ENCODE peak calls at places on chromosomes 6 and 20, in five cellular contexts. W is epithelial cell of esophagus; K is IMR-90; L is CD8-positive, alpha-beta T cell; D is effector memory CD4-positive, alpha-beta T cell. F is an unnamed sample.

GRCh38 chr6:151075005-151075404 is 164.8 kb upstream of the AKAP12 start:
- DNase-seq in W (no peak), L (no peak), K (no peak), D (no peak), F (no peak)

GRCh38 chr6:20696676-20697075 is 162.4 kb downstream of the CDKAL1 start:
- DNase-seq in W (peak), L (no peak), K (peak), D (no peak), F (no peak)

GRCh38 chr6:139164001-139164400 is 29.1 kb downstream of the HECA start:
- DNase-seq in K (no peak), L (no peak), W (no peak), D (no peak), F (no peak)

GRCh38 chr6:129620234-129620610 is 89.8 kb downstream of the ARHGAP18 start:
- DNase-seq in W (no peak), L (no peak), D (no peak), K (no peak), F (no peak)

GRCh38 chr6:159038914-159039884 is 5.6 kb downstream of the TAGAP start:
- DNase-seq in L (no peak), K (peak), W (peak), D (no peak), F (peak)

GRCh38 chr20:7113577-7114466 is 346.3 kb downstream of the BMP2 start:
- DNase-seq in K (peak), D (no peak), W (peak), L (no peak), F (no peak)

GRCh38 chr6:127514396-127515227 is 4.5 kb downstream of the MTCL3 start:
- DNase-seq in K (peak), D (peak), L (no peak), W (peak), F (peak)

GRCh38 chr20:20759132-20759531 is 46.7 kb upstream of the RALGAPA2 start:
- DNase-seq in W (no peak), K (no peak), D (no peak), L (no peak), F (no peak)

GRCh38 chr20:45306431-45306982 is at the start of gene RBPJL:
- DNase-seq in W (no peak), K (no peak), L (peak), D (peak), F (peak)

GRCh38 chr6:113860165-113860955 is 3.2 kb downstream of the MARCKS start:
- DNase-seq in D (no peak), L (no peak), K (peak), W (peak), F (no peak)

GRCh38 chr6:75207211-75207984 is 1.5 kb upstream of the COL12A1 start:
- DNase-seq in L (no peak), D (no peak), K (peak), W (no peak), F (no peak)

GRCh38 chr6:170148709-170149470 is 142.0 kb downstream of the DLL1 start:
- DNase-seq in W (no peak), D (no peak), L (no peak), K (no peak), F (no peak)

GRCh38 chr6:170149681-170150589 is 140.9 kb downstream of the DLL1 start:
- DNase-seq in W (no peak), D (no peak), K (no peak), L (no peak), F (no peak)

GRCh38 chr6:170147056-170147787 is 143.7 kb downstream of the DLL1 start:
- DNase-seq in W (no peak), K (no peak), D (no peak), L (no peak), F (no peak)

GRCh38 chr6:170146640-170147039 is 144.2 kb downstream of the DLL1 start:
- DNase-seq in W (no peak), K (no peak), D (no peak), L (no peak), F (no peak)

DNA sequence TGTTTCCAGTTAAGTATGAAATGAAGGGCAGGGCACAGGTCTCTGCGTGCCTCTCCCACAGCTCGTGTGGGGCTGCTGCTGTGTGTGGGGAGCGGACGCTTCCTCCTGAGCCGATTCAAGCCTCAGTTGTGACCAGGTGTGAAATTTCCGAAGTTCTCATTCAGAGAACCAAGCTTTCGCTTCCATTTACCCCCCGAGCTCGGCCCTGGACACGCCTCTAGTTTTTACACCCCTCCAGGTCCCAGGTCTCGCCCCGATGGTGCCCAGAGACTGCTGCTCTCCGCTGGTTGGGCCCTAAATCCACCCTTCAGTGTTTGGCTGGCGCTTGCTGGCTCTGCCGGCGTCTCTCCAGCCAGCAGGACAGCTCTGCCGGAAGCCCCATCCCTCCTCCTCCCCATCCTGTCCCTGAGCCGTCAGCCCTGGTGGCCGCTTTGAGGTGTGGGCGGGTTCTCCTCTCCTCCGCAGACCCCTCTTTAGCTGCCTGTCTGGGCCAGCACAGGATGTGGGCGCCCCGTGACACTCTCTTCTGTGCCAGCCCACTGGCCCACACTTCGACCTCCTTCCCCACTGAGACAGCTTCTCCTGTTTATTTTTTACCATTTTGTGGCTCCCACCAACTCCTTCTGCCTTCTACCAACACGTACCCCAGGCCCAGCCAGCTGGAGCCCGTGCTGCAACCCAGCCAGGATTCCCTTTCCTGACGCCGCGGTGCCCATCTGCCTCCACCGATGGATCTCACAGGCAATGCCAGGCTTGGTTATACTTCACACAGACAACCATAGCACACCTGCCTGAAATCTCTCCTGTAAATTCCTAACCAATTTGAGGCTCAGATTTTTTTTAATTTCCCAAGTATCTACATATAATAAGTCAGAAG is 142.8 kb downstream of the DLL1 start:
- DNase-seq in D (peak), L (peak), K (no peak), W (no peak), F (peak)
- H3K4me3 ChIP-seq in D (peak), L (peak), K (no peak), W (no peak), F (no peak)

DNA sequence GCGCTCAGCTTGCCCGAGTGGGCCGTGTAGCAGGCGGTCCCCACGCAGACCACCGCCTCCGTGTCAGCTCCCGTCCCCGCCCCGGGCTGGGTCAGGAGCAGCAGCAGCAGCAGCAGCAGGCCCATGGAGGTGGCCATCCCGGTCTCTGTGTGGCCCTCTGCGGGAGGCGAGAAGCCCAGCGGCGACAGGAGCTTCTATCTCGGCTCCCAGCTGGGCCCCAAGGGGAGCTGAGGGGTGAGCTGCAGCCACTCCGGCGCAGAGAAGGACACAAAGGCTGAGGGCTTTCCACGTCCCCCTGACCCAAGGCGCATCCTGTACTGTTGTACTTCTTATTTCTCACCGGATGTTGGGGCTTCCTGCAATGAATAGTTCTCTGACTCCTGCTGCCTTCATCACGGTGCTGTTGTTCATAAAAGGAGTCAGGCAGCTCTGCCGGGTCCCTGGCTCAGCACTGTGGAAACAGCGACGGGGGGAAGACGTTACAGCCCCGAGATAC is at the start of gene CD93:
- DNase-seq in W (peak), D (no peak), K (peak), L (no peak), F (no peak)
- H3K4me3 ChIP-seq in W (no peak), D (no peak), K (no peak), L (no peak), F (peak)

GRCh38 chr20:14336667-14337066 is 745 bp downstream of the FLRT3 start:
- DNase-seq in L (no peak), D (no peak), K (peak), W (peak), F (no peak)
- H3K4me3 ChIP-seq in L (no peak), D (no peak), K (peak), W (peak), F (no peak)

GRCh38 chr6:106648651-106649308 is 19.4 kb downstream of the QRSL1 start:
- DNase-seq in K (no peak), D (no peak), W (no peak), L (no peak), F (no peak)
- H3K4me3 ChIP-seq in K (no peak), D (no peak), W (no peak), L (no peak), F (no peak)